ENCODE peak calls at places on chromosome 6, in eight cellular contexts. T, C, Z, U, W, E, D and A are unnamed samples. For H3K9me3, the result is how much of the 10 kb centered on the place peaks cover.

GRCh38 chr6:30614843-30615218 is 2.2 kb downstream of the PPP1R10 start:
- DNase-seq in C (peak), W (peak), U (peak), D (peak), T (peak), Z (peak), E (peak), A (peak)

GRCh38 chr6:144064402-144064830 is 31.0 kb downstream of the SF3B5 start:
- DNase-seq in T (peak), E (no peak), C (no peak), Z (peak), D (peak), U (peak), W (peak), A (peak)

GRCh38 chr6:21941926-21942325 is 348.4 kb downstream of the SOX4 start:
- DNase-seq in U (no peak), C (no peak), W (no peak), D (no peak), E (no peak), T (no peak), Z (no peak), A (no peak)

GRCh38 chr6:151546941-151547659 is 53.3 kb downstream of the CCDC170 start:
- DNase-seq in T (no peak), E (peak), C (no peak), D (peak), Z (no peak), U (no peak), W (no peak), A (no peak)

GRCh38 chr6:7725849-7726415 is at the start of gene BMP6:
- DNase-seq in W (peak), E (peak), D (peak), U (peak), T (peak), C (peak), Z (peak), A (peak)

GRCh38 chr6:152859225-152859624 is 108.6 kb downstream of the VIP start:
- DNase-seq in U (no peak), D (no peak), T (no peak), W (no peak), E (no peak), C (no peak), Z (no peak), A (no peak)

GRCh38 chr6:23526519-23526918 is 599.5 kb upstream of the NRSN1 start:
- DNase-seq in Z (no peak), E (no peak), W (no peak), D (no peak), T (no peak), C (no peak), U (no peak), A (no peak)

GRCh38 chr6:35664945-35665344 is 23.8 kb downstream of the FKBP5 start:
- DNase-seq in C (no peak), E (no peak), U (no peak), D (peak), T (no peak), Z (no peak), W (no peak), A (no peak)

GRCh38 chr6:132797975-132798819 is at the start of gene SLC18B1:
- DNase-seq in E (no peak), T (peak), W (peak), Z (peak), D (peak), C (peak), U (peak), A (peak)

GRCh38 chr6:151495380-151495779 is 1.6 kb downstream of the CCDC170 start:
- DNase-seq in C (no peak), E (no peak), W (no peak), U (no peak), T (no peak), Z (no peak), D (no peak), A (no peak)

GRCh38 chr6:54198134-54198533 is 86.9 kb downstream of the MLIP start:
- DNase-seq in D (no peak), E (no peak), W (no peak), Z (no peak), T (no peak), U (no peak), C (no peak), A (no peak)

GRCh38 chr6:128844598-128844997 is 38.3 kb upstream of the LAMA2 start:
- DNase-seq in W (no peak), E (no peak), U (no peak), T (no peak), C (no peak), D (no peak), Z (no peak), A (no peak)

GRCh38 chr6:154738561-154738961 is 5.3 kb downstream of the SCAF8 start:
- DNase-seq in C (no peak), T (no peak), E (no peak), Z (no peak), W (no peak), U (no peak), D (no peak), A (no peak)

GRCh38 chr6:14501914-14502313 is 384.3 kb downstream of the CD83 start:
- DNase-seq in Z (no peak), U (no peak), E (no peak), D (no peak), T (no peak), C (no peak), W (no peak), A (no peak)

GRCh38 chr6:137952247-137952646 is 85.2 kb downstream of the TNFAIP3 start:
- DNase-seq in C (peak), E (no peak), W (no peak), D (no peak), T (no peak), U (no peak), Z (no peak), A (no peak)

GRCh38 chr6:166422201-166422940 is 39.6 kb upstream of the MPC1 start:
- DNase-seq in C (no peak), T (no peak), W (no peak), U (no peak), Z (no peak), D (no peak), E (no peak), A (no peak)

GRCh38 chr6:13526718-13527668 is 39.6 kb upstream of the GFOD1 start:
- DNase-seq in T (peak), U (peak), Z (no peak), E (no peak), W (peak), C (no peak), D (peak), A (no peak)

GRCh38 chr6:125100018-125100652 is 53.4 kb upstream of the TPD52L1 start:
- DNase-seq in E (no peak), Z (no peak), D (no peak), U (no peak), T (no peak), C (no peak), W (no peak), A (no peak)

GRCh38 chr6:142942805-142943227 is 2.2 kb downstream of the HIVEP2 start:
- DNase-seq in W (no peak), T (no peak), D (peak), C (no peak), Z (no peak), U (no peak), E (peak), A (no peak)

GRCh38 chr6:107443066-107443903 is 16.1 kb downstream of the PDSS2 start:
- DNase-seq in W (no peak), T (no peak), C (no peak), D (no peak), U (no peak), E (no peak), Z (no peak), A (no peak)

GRCh38 chr6:30814137-30815084 is 69.9 kb upstream of the DDR1 start:
- DNase-seq in T (no peak), W (peak), Z (no peak), C (no peak), U (no peak), E (peak), D (no peak), A (no peak)

GRCh38 chr6:113860165-113860955 is 3.2 kb downstream of the MARCKS start:
- DNase-seq in D (no peak), C (no peak), E (peak), U (peak), Z (peak), W (peak), T (no peak), A (no peak)

GRCh38 chr6:68967549-68968300 is 332.6 kb downstream of the ADGRB3 start:
- DNase-seq in D (peak), W (peak), Z (peak), U (peak), C (peak), T (peak), E (peak), A (peak)

GRCh38 chr6:137729866-137730629 is 137.0 kb upstream of the TNFAIP3 start:
- DNase-seq in W (no peak), D (no peak), E (no peak), U (no peak), Z (no peak), C (no peak), T (no peak), A (no peak)

GRCh38 chr6:71239694-71240093 is 48.9 kb upstream of the OGFRL1 start:
- DNase-seq in U (no peak), W (no peak), D (no peak), C (peak), Z (no peak), T (no peak), E (no peak), A (no peak)

GRCh38 chr6:9697263-9697931 is 717.5 kb downstream of the TFAP2A start:
- DNase-seq in C (no peak), U (no peak), D (no peak), W (no peak), T (no peak), E (no peak), Z (no peak), A (no peak)

GRCh38 chr6:28615955-28616747 is 90.5 kb downstream of the GPX5 start:
- DNase-seq in U (no peak), T (no peak), E (no peak), C (no peak), W (no peak), D (no peak), Z (no peak), A (no peak)

GRCh38 chr6:108260126-108260808 is 573 bp downstream of the SNX3 start:
- DNase-seq in D (peak), Z (no peak), U (peak), T (no peak), C (peak), E (peak), W (peak), A (no peak)

GRCh38 chr6:132333639-132334516 is 67.4 kb downstream of the MOXD1 start:
- DNase-seq in Z (no peak), W (peak), U (no peak), E (peak), C (peak), D (no peak), T (no peak), A (no peak)

GRCh38 chr6:27290065-27290849 is 21.8 kb downstream of the POM121L2 start:
- DNase-seq in T (no peak), C (no peak), W (no peak), D (no peak), Z (no peak), U (no peak), E (peak), A (no peak)

GRCh38 chr6:30826961-30827342 is 57.4 kb upstream of the DDR1 start:
- DNase-seq in D (no peak), W (no peak), U (no peak), Z (no peak), C (peak), E (peak), T (no peak), A (no peak)

GRCh38 chr6:27630727-27631613 is 158.1 kb upstream of the ZNF184 start:
- DNase-seq in Z (no peak), W (no peak), E (peak), D (no peak), T (no peak), U (no peak), C (no peak), A (no peak)

GRCh38 chr6:127520061-127520460 is 926 bp upstream of the MTCL3 start:
- DNase-seq in Z (no peak), T (no peak), U (no peak), W (no peak), C (no peak), E (peak), D (peak), A (no peak)

GRCh38 chr6:39819676-39820075 is 27.5 kb downstream of the DAAM2 start:
- DNase-seq in D (no peak), C (no peak), U (no peak), W (no peak), Z (no peak), E (no peak), T (no peak), A (no peak)

GRCh38 chr6:112117554-112117953 is 30.2 kb downstream of the FAM229B start:
- DNase-seq in D (no peak), T (no peak), C (peak), W (no peak), Z (no peak), U (no peak), E (peak), A (no peak)

GRCh38 chr6:75210885-75211739 is 5.3 kb upstream of the COL12A1 start:
- DNase-seq in E (peak), Z (no peak), U (no peak), D (peak), W (no peak), T (peak), C (peak), A (no peak)

GRCh38 chr6:34237722-34238506 is 1.2 kb downstream of the HMGA1 start:
- DNase-seq in W (no peak), C (peak), E (peak), T (peak), U (no peak), Z (no peak), D (peak), A (peak)

DNA sequence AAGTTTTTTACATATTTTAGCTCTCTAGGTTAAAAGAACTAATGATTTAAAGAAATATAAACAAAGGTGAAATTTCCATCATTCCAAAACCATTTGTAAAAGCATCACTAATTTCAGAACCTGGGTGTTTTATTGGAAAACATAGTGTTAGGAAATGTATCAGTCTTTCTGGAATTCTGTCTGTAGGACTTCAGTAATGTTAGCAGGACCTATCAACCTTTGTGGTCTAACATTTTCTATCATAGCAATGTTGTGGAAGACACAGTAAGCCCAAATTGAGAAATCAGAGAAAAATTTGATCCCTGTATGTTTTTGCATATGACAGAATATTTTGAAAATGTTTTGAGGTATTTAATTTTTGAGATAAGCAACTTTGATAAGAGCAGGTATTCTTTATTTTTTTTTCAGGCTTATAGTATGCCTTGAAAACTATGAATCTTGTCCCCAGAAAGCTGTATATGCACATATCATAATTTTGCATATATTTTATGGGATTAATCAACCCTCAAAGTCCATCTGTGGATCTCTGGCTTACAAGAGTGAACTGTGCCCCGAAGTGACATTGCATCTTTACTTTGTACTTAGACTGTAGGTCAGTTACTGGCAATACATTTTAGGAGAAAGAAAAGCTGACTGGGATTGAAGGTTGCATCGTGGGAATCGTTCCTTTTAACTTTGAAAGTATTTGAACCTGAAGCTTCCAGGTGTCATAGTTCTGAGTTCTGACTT is 28.5 kb downstream of the L3MBTL3 start:
- DNase-seq in U (no peak), Z (no peak), T (no peak), C (no peak), E (no peak), W (no peak), D (no peak), A (no peak)
- H3K9me3 ChIP-seq in U (under half), Z (under half), T (under half), C (under half), E (under half), W (under half), D (under half), A (under half)

GRCh38 chr6:148720897-148721296 is 25.9 kb upstream of the UST start:
- DNase-seq in D (no peak), Z (no peak), E (no peak), W (no peak), T (no peak), C (no peak), U (peak), A (no peak)
- H3K9me3 ChIP-seq in D (under half), Z (under half), E (under half), W (under half), T (under half), C (under half), U (under half), A (under half)

DNA sequence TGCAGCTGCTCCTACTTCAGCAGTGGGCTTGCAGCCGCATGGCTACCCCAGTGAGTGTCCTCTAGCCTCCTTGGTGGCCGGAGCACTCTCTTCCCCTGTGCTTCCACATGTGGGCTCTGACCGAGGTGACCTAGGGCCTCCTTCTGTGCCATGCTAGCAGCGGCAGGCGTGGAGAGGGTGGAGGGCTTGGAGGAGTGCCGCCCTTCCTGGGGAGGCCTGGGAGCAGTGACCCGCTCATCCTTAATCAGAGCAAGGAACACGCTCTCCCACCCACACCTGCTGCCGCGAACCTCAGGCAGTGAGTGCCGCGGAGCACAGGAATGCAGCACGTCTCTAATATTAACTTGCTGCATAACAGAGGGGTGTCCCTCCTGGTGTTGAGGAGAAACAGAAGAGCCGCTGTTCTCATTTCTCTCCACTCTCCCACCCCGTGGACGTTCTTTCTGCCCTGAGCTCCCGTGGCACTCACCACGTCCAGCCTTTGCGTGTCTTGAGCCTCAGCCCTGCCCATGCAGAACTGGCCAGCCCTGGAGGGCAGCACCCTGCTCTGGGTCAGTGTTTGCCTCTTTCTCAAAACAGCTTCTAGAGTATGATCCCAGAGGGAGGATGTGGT is 31.9 kb downstream of the DUSP22 start:
- DNase-seq in E (no peak), D (no peak), U (peak), W (no peak), Z (peak), C (no peak), T (no peak), A (no peak)
- H3K9me3 ChIP-seq in E (under half), D (under half), U (under half), W (under half), Z (under half), C (under half), T (under half), A (under half)

GRCh38 chr6:116101298-116101718 is 655 bp downstream of the NT5DC1 start:
- DNase-seq in T (no peak), C (no peak), E (no peak), Z (peak), W (peak), U (peak), D (no peak), A (no peak)

GRCh38 chr6:116101790-116102189 is 1.1 kb downstream of the NT5DC1 start:
- DNase-seq in E (no peak), Z (no peak), C (no peak), W (no peak), D (no peak), T (no peak), U (no peak), A (no peak)

GRCh38 chr6:116100419-116101297 is at the start of gene NT5DC1:
- DNase-seq in W (peak), C (peak), T (peak), D (peak), Z (peak), E (peak), U (peak), A (peak)

GRCh38 chr6:116096979-116097816 is 3.5 kb upstream of the NT5DC1 start:
- DNase-seq in E (no peak), D (peak), W (no peak), T (no peak), U (no peak), C (no peak), Z (no peak), A (no peak)

GRCh38 chr6:116099036-116099435 is 1.6 kb upstream of the NT5DC1 start:
- DNase-seq in C (no peak), U (no peak), Z (no peak), T (no peak), D (no peak), W (no peak), E (no peak), A (no peak)
- H3K9me3 ChIP-seq in C (under half), U (under half), Z (under half), T (under half), D (under half), W (under half), E (under half), A (under half)

GRCh38 chr6:168387426-168387825 is 53.6 kb upstream of the SMOC2 start:
- DNase-seq in W (no peak), U (no peak), D (no peak), T (no peak), C (no peak), E (no peak), Z (no peak), A (no peak)

GRCh38 chr6:168387911-168388310 is 53.1 kb upstream of the SMOC2 start:
- DNase-seq in C (no peak), D (no peak), T (no peak), E (no peak), Z (no peak), U (no peak), W (no peak), A (no peak)

GRCh38 chr6:168385380-168385779 is 55.6 kb upstream of the SMOC2 start:
- DNase-seq in E (no peak), C (no peak), U (no peak), D (no peak), W (no peak), T (no peak), Z (no peak), A (no peak)

GRCh38 chr6:168385858-168386735 is 54.9 kb upstream of the SMOC2 start:
- DNase-seq in D (no peak), U (no peak), W (no peak), C (no peak), Z (no peak), T (no peak), E (no peak), A (no peak)

GRCh38 chr6:168386973-168387372 is 54.0 kb upstream of the SMOC2 start:
- DNase-seq in C (no peak), Z (no peak), W (no peak), U (no peak), T (no peak), E (no peak), D (no peak), A (no peak)
- H3K9me3 ChIP-seq in C (under half), Z (under half), W (under half), U (under half), T (under half), E (under half), D (under half), A (under half)

GRCh38 chr6:6605873-6606272 is 17.4 kb downstream of the LY86 start:
- DNase-seq in E (no peak), D (no peak), W (no peak), Z (no peak), T (no peak), C (no peak), U (no peak), A (no peak)
- H3K9me3 ChIP-seq in E (under half), D (under half), W (under half), Z (under half), T (under half), C (under half), U (under half), A (under half)

GRCh38 chr6:163504984-163505640 is 90.6 kb downstream of the QKI start:
- DNase-seq in W (no peak), C (no peak), D (no peak), U (no peak), T (no peak), Z (no peak), E (no peak), A (no peak)
- H3K9me3 ChIP-seq in W (under half), C (under half), D (under half), U (under half), T (under half), Z (under half), E (under half), A (under half)

GRCh38 chr6:62645274-62645673 is 359.2 kb upstream of the KHDRBS2 start:
- DNase-seq in Z (no peak), W (no peak), C (no peak), T (no peak), D (no peak), E (no peak), U (no peak), A (no peak)
- H3K9me3 ChIP-seq in Z (under half), W (under half), C (under half), T (under half), D (under half), E (under half), U (under half), A (under half)